ENCODE peak calls at places on chromosomes 2 and 18, in four cellular contexts. R is stimulated activated CD4-positive, alpha-beta T cell treated with anti-CD3 and anti-CD28 coated beads, Interleukin-1b, Interleukin-23, amount 100 ng/mL, for 48 hours; O is GM20000; A is NCI-H446. B is an unnamed sample.

GRCh38 chr2:47867205-47867604 is 39.1 kb downstream of the FBXO11 start:
- DNase-seq in R (no peak), O (no peak), A (no peak), B (peak; percentile 23)

GRCh38 chr18:25827961-25828561 is 262.4 kb downstream of the SS18 start:
- DNase-seq in R (no peak), O (no peak), A (peak; percentile 13), B (no peak)

GRCh38 chr18:76402026-76402990 is 92.7 kb downstream of the ZNF516 start:
- DNase-seq in R (no peak), O (no peak), A (no peak), B (no peak)

GRCh38 chr2:120436885-120437603 is 91.1 kb downstream of the INHBB start:
- DNase-seq in R (peak; percentile 16), O (peak; percentile 67), A (no peak), B (no peak)

GRCh38 chr2:28487258-28487657 is 8.6 kb upstream of the PLB1 start:
- DNase-seq in R (no peak), O (no peak), A (no peak), B (no peak)

GRCh38 chr2:195559431-195559914 is 97.6 kb upstream of the SLC39A10 start:
- DNase-seq in R (peak; percentile 83), O (peak; percentile 82), A (no peak), B (no peak)

GRCh38 chr2:190947711-190948251 is 66.2 kb downstream of the STAT1 start:
- DNase-seq in R (no peak), O (peak; percentile 15), A (peak; percentile 30), B (peak; percentile 13)

GRCh38 chr2:160458718-160459453 is 34.7 kb downstream of the RBMS1 start:
- DNase-seq in R (no peak), O (no peak), A (no peak), B (no peak)

GRCh38 chr2:11628675-11629074 is 41.3 kb downstream of the NTSR2 start:
- DNase-seq in R (no peak), O (no peak), A (no peak), B (no peak)